ENCODE peak calls at places on chromosomes 6 and 20, in seven cellular contexts. M is COR-L47; X is NK-92 treated with Interleukin-12 subunit alpha and Interleukin-12 subunit beta, amount 100 ng/mL, for 24 hours; Q is T-helper 17 cell; H is sigmoid colon; J is NCI-H69; D is fibroblast of lung. V is an unnamed sample.

GRCh38 chr20:8153281-8153908 is 21.3 kb downstream of the PLCB1 start:
- DNase-seq in H (no peak), J (peak), D (peak), X (peak), M (no peak), Q (no peak), V (no peak)

GRCh38 chr6:106974337-106974998 is at the start of gene CD24:
- DNase-seq in J (peak), Q (no peak), D (no peak), X (no peak), H (no peak), M (peak), V (no peak)

GRCh38 chr6:141988954-141989705 is 143.6 kb upstream of the GJE1 start:
- DNase-seq in X (peak), Q (peak), D (peak), J (peak), H (no peak), M (peak), V (no peak)

GRCh38 chr6:25089442-25089841 is 153.7 kb upstream of the RIPOR2 start:
- DNase-seq in H (no peak), Q (no peak), D (no peak), M (no peak), X (no peak), J (no peak), V (no peak)

GRCh38 chr20:2212457-2213005 is 83.3 kb upstream of the TGM3 start:
- DNase-seq in Q (no peak), D (no peak), M (no peak), X (no peak), H (no peak), J (no peak), V (no peak)

GRCh38 chr20:36479938-36480337 is 61.4 kb upstream of the MYL9 start:
- DNase-seq in H (no peak), Q (no peak), M (no peak), X (no peak), D (no peak), J (no peak), V (no peak)

GRCh38 chr20:50003253-50003656 is 20.5 kb downstream of the SNAI1 start:
- DNase-seq in J (no peak), D (peak), H (no peak), X (no peak), Q (no peak), M (no peak), V (no peak)

GRCh38 chr20:58107533-58107932 is 120.9 kb downstream of the ANKRD60 start:
- DNase-seq in D (no peak), J (no peak), X (no peak), Q (no peak), M (no peak), H (no peak), V (peak)

GRCh38 chr20:14583413-14583812 is 246.0 kb upstream of the FLRT3 start:
- DNase-seq in J (peak), H (no peak), X (no peak), D (no peak), M (no peak), Q (no peak), V (no peak)

GRCh38 chr6:141550471-141550870 is 582.3 kb upstream of the GJE1 start:
- DNase-seq in Q (no peak), D (peak), X (no peak), M (no peak), H (no peak), J (no peak), V (no peak)

GRCh38 chr6:125746731-125747588 is 2.5 kb upstream of the HEY2 start:
- DNase-seq in X (no peak), D (peak), H (peak), M (peak), Q (peak), J (peak), V (no peak)

GRCh38 chr6:133326584-133326983 is 85.4 kb downstream of the EYA4 start:
- DNase-seq in D (no peak), Q (no peak), M (no peak), H (no peak), J (peak), X (no peak), V (no peak)

GRCh38 chr20:24892522-24892921 is 56.5 kb upstream of the CST7 start:
- DNase-seq in D (no peak), M (no peak), J (no peak), X (no peak), H (peak), Q (no peak), V (peak)

GRCh38 chr6:6736753-6737654 is 148.5 kb downstream of the LY86 start:
- DNase-seq in X (no peak), Q (no peak), J (no peak), D (peak), H (peak), M (no peak), V (no peak)

GRCh38 chr6:33840064-33840926 is 36.5 kb upstream of the MLN start:
- DNase-seq in D (peak), Q (no peak), J (peak), X (peak), H (no peak), M (no peak), V (no peak)

GRCh38 chr6:34021001-34021838 is 124.7 kb downstream of the GRM4 start:
- DNase-seq in H (peak), D (no peak), M (no peak), X (no peak), J (peak), Q (no peak), V (no peak)

GRCh38 chr6:151544453-151544852 is 50.6 kb downstream of the CCDC170 start:
- DNase-seq in J (no peak), H (no peak), D (no peak), Q (no peak), X (no peak), M (no peak), V (no peak)

GRCh38 chr20:44479643-44480042 is 4.0 kb downstream of the TTPAL start:
- DNase-seq in H (no peak), Q (no peak), J (no peak), M (no peak), D (no peak), X (no peak), V (no peak)

GRCh38 chr6:74650668-74651067 is 555.2 kb downstream of the COL12A1 start:
- DNase-seq in D (no peak), H (no peak), J (no peak), M (no peak), X (no peak), Q (no peak), V (no peak)

GRCh38 chr6:1962201-1962600 is 283.2 kb downstream of the GMDS start:
- DNase-seq in D (no peak), X (no peak), M (no peak), J (no peak), Q (no peak), H (no peak), V (no peak)

GRCh38 chr6:121879149-121879548 is 443.7 kb downstream of the GJA1 start:
- DNase-seq in M (no peak), J (no peak), D (peak), X (no peak), Q (no peak), H (no peak), V (no peak)

GRCh38 chr6:55713411-55713810 is 134.4 kb upstream of the HMGCLL1 start:
- DNase-seq in D (peak), J (peak), Q (no peak), H (no peak), X (no peak), M (no peak), V (no peak)

GRCh38 chr20:13771853-13772453 is 12.8 kb downstream of the ESF1 start:
- DNase-seq in D (peak), J (peak), H (no peak), M (peak), Q (no peak), X (no peak), V (no peak)

GRCh38 chr6:64100702-64101101 is 465.1 kb downstream of the PHF3 start:
- DNase-seq in D (no peak), M (no peak), Q (no peak), J (no peak), H (no peak), X (no peak), V (no peak)

GRCh38 chr6:32195902-32196681 is 3.6 kb upstream of the GPSM3 start:
- DNase-seq in X (peak), Q (no peak), D (peak), M (peak), H (peak), J (peak), V (peak)

GRCh38 chr20:16441526-16442164 is 131.6 kb downstream of the KIF16B start:
- DNase-seq in H (no peak), D (no peak), M (no peak), Q (no peak), X (no peak), J (no peak), V (no peak)

GRCh38 chr6:163083141-163083540 is 331.4 kb upstream of the QKI start:
- DNase-seq in D (no peak), H (no peak), Q (no peak), J (no peak), M (no peak), X (no peak), V (no peak)

GRCh38 chr6:109892451-109893435 is 85.4 kb upstream of the GPR6 start:
- DNase-seq in J (no peak), M (peak), D (no peak), H (no peak), Q (no peak), X (no peak), V (no peak)

GRCh38 chr6:39073471-39074355 is 25.1 kb downstream of the GLP1R start:
- DNase-seq in M (no peak), D (no peak), X (no peak), H (peak), Q (no peak), J (no peak), V (no peak)

GRCh38 chr6:88561034-88561973 is 395.2 kb upstream of the CNR1 start:
- DNase-seq in J (peak), Q (no peak), X (no peak), H (no peak), D (no peak), M (no peak), V (peak)

GRCh38 chr6:136016228-136017225 is 165.0 kb downstream of the PDE7B start:
- DNase-seq in Q (no peak), H (no peak), D (no peak), X (no peak), M (peak), J (peak), V (no peak)

GRCh38 chr6:90891338-90891715 is 304.5 kb upstream of the MAP3K7 start:
- DNase-seq in Q (no peak), M (no peak), J (no peak), D (no peak), X (no peak), H (no peak), V (no peak)

GRCh38 chr20:820328-820953 is 13.1 kb upstream of the FAM110A start:
- DNase-seq in H (no peak), M (no peak), J (no peak), X (no peak), Q (no peak), D (no peak), V (no peak)

GRCh38 chr6:63764318-63764916 is 128.8 kb downstream of the PHF3 start:
- DNase-seq in J (peak), Q (no peak), M (peak), D (peak), X (no peak), H (no peak), V (no peak)

GRCh38 chr6:161727063-161727462 is 453.2 kb upstream of the AGPAT4 start:
- DNase-seq in J (peak), H (no peak), Q (no peak), X (no peak), M (no peak), D (no peak), V (no peak)

GRCh38 chr6:169669147-169669546 is 32.7 kb downstream of the WDR27 start:
- DNase-seq in D (no peak), Q (no peak), H (no peak), X (no peak), J (no peak), M (no peak), V (no peak)

GRCh38 chr6:96015791-96016776 is at the start of gene FUT9:
- DNase-seq in M (peak), D (no peak), J (peak), X (no peak), Q (no peak), H (peak), V (no peak)

GRCh38 chr6:31948753-31949413 is 3.0 kb downstream of the CFB start:
- DNase-seq in Q (no peak), J (peak), X (no peak), M (no peak), H (no peak), D (peak), V (no peak)